ENCODE peak calls at places on chromosome 18, in ten cellular contexts. N, C, B, S, D, K, Y, X, T and E are unnamed samples. For H3K36me3 and H3K9me3, the result is how much of the 10 kb centered on the place peaks cover.

GRCh38 chr18:50009772-50010171 is 185.2 kb downstream of the MYO5B start:
- DNase-seq in T (no peak), N (peak), B (peak), K (peak), S (peak), Y (no peak), X (peak), C (peak), D (no peak), E (peak)

GRCh38 chr18:78857252-78858150 is 122.1 kb upstream of the SALL3 start:
- DNase-seq in N (no peak), X (no peak), D (no peak), T (no peak), S (no peak), K (no peak), C (no peak), B (no peak), Y (no peak), E (no peak)

GRCh38 chr18:22705328-22705727 is 227.8 kb upstream of the RBBP8 start:
- DNase-seq in C (no peak), K (no peak), B (peak), D (no peak), N (no peak), S (no peak), Y (no peak), X (peak), T (no peak), E (no peak)

GRCh38 chr18:45576906-45577305 is 38.4 kb upstream of the SLC14A2 start:
- DNase-seq in X (no peak), D (no peak), Y (no peak), K (no peak), S (no peak), T (no peak), B (no peak), C (no peak), N (no peak), E (no peak)

GRCh38 chr18:70243131-70243530 is 37.6 kb upstream of the RTTN start:
- DNase-seq in X (no peak), K (no peak), D (no peak), S (peak), T (no peak), C (peak), N (peak), Y (no peak), B (peak), E (no peak)

GRCh38 chr18:79107886-79108285 is 38.7 kb downstream of the ATP9B start:
- DNase-seq in Y (no peak), N (no peak), T (no peak), K (no peak), B (no peak), S (no peak), D (no peak), C (no peak), X (no peak), E (no peak)

GRCh38 chr18:57544958-57545661 is 41.4 kb downstream of the FECH start:
- DNase-seq in S (no peak), B (no peak), K (no peak), N (no peak), Y (no peak), C (no peak), T (no peak), D (no peak), X (no peak), E (no peak)

GRCh38 chr18:25399554-25399953 is 47.6 kb upstream of the ZNF521 start:
- DNase-seq in K (no peak), X (peak), D (no peak), S (no peak), C (no peak), B (no peak), N (no peak), T (no peak), Y (no peak), E (no peak)

DNA sequence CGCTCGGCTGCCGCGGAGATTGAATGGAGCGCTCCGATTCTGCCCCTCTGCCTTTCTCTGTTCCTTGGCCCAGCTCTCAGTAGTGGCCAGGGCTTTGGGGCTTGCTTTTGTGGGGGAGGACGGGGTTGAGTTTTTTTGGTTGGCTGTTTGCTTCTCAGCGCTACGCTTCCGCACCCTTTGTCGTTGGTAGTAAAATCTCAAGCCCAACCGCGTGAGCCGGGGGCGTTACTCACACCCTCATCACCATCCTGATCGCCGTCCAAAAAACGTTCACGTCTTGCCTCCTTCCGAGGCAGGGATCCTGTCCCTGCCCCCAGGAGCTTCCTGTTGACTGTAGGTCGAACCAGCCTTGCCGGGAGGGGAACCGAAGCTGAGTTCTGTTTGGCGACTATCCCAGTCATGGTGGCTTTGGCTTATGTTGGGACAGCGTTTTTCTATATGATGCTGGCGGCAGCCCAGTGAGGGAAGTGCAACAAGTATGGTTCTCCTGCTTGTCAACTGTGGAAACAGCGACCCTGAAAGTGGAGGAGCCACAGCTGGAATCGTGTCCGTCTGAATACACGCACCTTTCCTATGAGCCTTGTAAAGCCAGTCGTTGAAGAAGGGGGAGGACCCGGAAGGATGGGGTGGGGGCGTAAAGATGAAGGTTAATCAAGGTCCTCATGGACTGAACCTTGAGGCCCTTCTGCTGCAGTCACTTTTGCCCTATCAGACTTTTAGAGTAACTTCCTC is 797 bp upstream of the YES1 start:
- DNase-seq in X (peak), D (peak), T (peak), B (peak), N (peak), C (peak), S (peak), Y (peak), K (no peak), E (no peak)
- H3K36me3 ChIP-seq in X (under half), D (under half), T (under half), B (under half), N (under half), C (under half), S (under half), Y (under half), K (under half), E (under half)

GRCh38 chr18:46688853-46689525 is 32.0 kb upstream of the LOXHD1 start:
- DNase-seq in K (no peak), Y (no peak), X (no peak), B (no peak), D (no peak), C (no peak), S (no peak), T (no peak), N (no peak), E (no peak)
- H3K9me3 ChIP-seq in K (under half), Y (under half), X (under half), B (under half), D (under half), C (under half), S (under half), T (under half), N (under half), E (under half)

GRCh38 chr18:2707559-2708168 is 52.1 kb downstream of the SMCHD1 start:
- DNase-seq in D (no peak), X (no peak), T (no peak), N (no peak), Y (no peak), B (peak), C (no peak), K (no peak), S (no peak), E (no peak)
- H3K36me3 ChIP-seq in D (under half), X (under half), T (half or more), N (under half), Y (under half), B (half or more), C (under half), K (under half), S (under half), E (under half)

DNA sequence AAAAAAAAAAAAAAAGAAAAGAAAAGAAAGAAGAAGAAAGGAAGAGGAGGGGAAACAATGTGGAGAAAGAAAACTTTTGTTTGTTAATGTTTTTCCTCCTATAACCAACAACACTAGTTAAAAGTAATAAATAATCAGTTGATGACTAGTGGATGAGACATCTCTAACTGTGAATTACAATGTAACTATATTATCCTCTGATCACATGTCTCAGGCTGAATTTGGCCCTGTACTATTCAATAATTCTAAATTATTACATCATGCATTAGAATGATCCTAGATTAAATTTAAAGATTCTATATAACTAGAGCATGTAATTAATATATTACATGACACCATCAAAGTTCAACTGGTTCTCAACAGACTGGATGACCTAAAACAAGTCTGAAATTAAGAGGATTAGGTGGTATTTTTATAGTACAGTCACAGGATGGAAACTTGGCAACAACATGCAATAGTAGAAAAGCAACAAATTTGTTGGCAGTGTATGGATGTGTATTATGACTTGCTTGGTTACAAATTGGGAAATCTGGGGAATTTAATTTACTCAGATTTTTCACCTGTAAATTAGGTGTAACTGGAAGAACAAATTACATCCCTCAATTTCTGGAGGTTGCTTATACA is 269.3 kb upstream of the SETBP1 start:
- DNase-seq in T (no peak), S (no peak), D (no peak), B (peak), X (no peak), Y (no peak), C (no peak), N (no peak), K (no peak), E (no peak)
- H3K9me3 ChIP-seq in T (under half), S (under half), D (under half), B (under half), X (under half), Y (under half), C (under half), N (under half), K (under half), E (under half)